ENCODE peak calls at places on chromosomes 2 and 18, in four cellular contexts. One of them, this sample, is unnamed.

GRCh38 chr2:238949710-238950345 is 101.9 kb downstream of the TWIST2 start:
- DNase-seq in astrocyte: no peak
- DNase-seq in CD8-positive, alpha-beta T cell: peak; percentile 8
- DNase-seq in choroid plexus epithelial cell: no peak
- DNase-seq in this sample: no peak

GRCh38 chr2:107374261-107374660 is 452.4 kb upstream of the RGPD4 start:
- DNase-seq in astrocyte: no peak
- DNase-seq in CD8-positive, alpha-beta T cell: no peak
- DNase-seq in choroid plexus epithelial cell: no peak
- DNase-seq in this sample: no peak

GRCh38 chr18:46148810-46149209 is 44.6 kb downstream of the HAUS1 start:
- DNase-seq in astrocyte: peak; percentile 23
- DNase-seq in CD8-positive, alpha-beta T cell: peak; percentile 42
- DNase-seq in choroid plexus epithelial cell: peak; percentile 73
- DNase-seq in this sample: peak; percentile 46

GRCh38 chr2:209331291-209331844 is 92.5 kb upstream of the MAP2 start:
- DNase-seq in astrocyte: peak; percentile 30
- DNase-seq in CD8-positive, alpha-beta T cell: no peak
- DNase-seq in choroid plexus epithelial cell: peak; percentile 75
- DNase-seq in this sample: no peak

GRCh38 chr2:158395166-158395565 is 61.4 kb downstream of the CCDC148 start:
- DNase-seq in astrocyte: peak; percentile 38
- DNase-seq in CD8-positive, alpha-beta T cell: no peak
- DNase-seq in choroid plexus epithelial cell: peak; percentile 9
- DNase-seq in this sample: no peak

GRCh38 chr2:179239194-179239593 is 25.4 kb downstream of the SESTD1 start:
- DNase-seq in astrocyte: peak; percentile 43
- DNase-seq in CD8-positive, alpha-beta T cell: no peak
- DNase-seq in choroid plexus epithelial cell: peak; percentile 48
- DNase-seq in this sample: no peak

GRCh38 chr2:161426788-161427412 is 10.8 kb downstream of the TBR1 start:
- DNase-seq in astrocyte: no peak
- DNase-seq in CD8-positive, alpha-beta T cell: no peak
- DNase-seq in choroid plexus epithelial cell: peak; percentile 54
- DNase-seq in this sample: no peak

GRCh38 chr18:50636366-50637057 is 76.6 kb downstream of the MAPK4 start:
- DNase-seq in astrocyte: no peak
- DNase-seq in CD8-positive, alpha-beta T cell: no peak
- DNase-seq in choroid plexus epithelial cell: no peak
- DNase-seq in this sample: no peak

GRCh38 chr2:70328921-70329561 is 27.2 kb upstream of the FAM136A start:
- DNase-seq in astrocyte: peak; percentile 20
- DNase-seq in CD8-positive, alpha-beta T cell: no peak
- DNase-seq in choroid plexus epithelial cell: no peak
- DNase-seq in this sample: no peak

GRCh38 chr2:157782057-157782845 is 93.9 kb downstream of the ACVR1 start:
- DNase-seq in astrocyte: peak; percentile 36
- DNase-seq in CD8-positive, alpha-beta T cell: no peak
- DNase-seq in choroid plexus epithelial cell: peak; percentile 55
- DNase-seq in this sample: no peak

GRCh38 chr2:239832101-239832994 is 192.8 kb downstream of the NDUFA10 start:
- DNase-seq in astrocyte: no peak
- DNase-seq in CD8-positive, alpha-beta T cell: peak; percentile 4
- DNase-seq in choroid plexus epithelial cell: no peak
- DNase-seq in this sample: no peak

GRCh38 chr2:216498418-216499413 is at the start of gene RPL37A:
- DNase-seq in astrocyte: peak; percentile 93
- DNase-seq in CD8-positive, alpha-beta T cell: peak; percentile 87
- DNase-seq in choroid plexus epithelial cell: peak; percentile 98
- DNase-seq in this sample: peak; percentile 92

GRCh38 chr2:174553811-174554493 is 43.7 kb downstream of the WIPF1 start:
- DNase-seq in astrocyte: no peak
- DNase-seq in CD8-positive, alpha-beta T cell: peak; percentile 32
- DNase-seq in choroid plexus epithelial cell: no peak
- DNase-seq in this sample: no peak

GRCh38 chr2:73920577-73921545 is 5.8 kb upstream of the DGUOK start:
- DNase-seq in astrocyte: no peak
- DNase-seq in CD8-positive, alpha-beta T cell: peak; percentile 21
- DNase-seq in choroid plexus epithelial cell: peak; percentile 26
- DNase-seq in this sample: peak; percentile 76

GRCh38 chr18:70700496-70700895 is 411.7 kb downstream of the SOCS6 start:
- DNase-seq in astrocyte: no peak
- DNase-seq in CD8-positive, alpha-beta T cell: no peak
- DNase-seq in choroid plexus epithelial cell: no peak
- DNase-seq in this sample: no peak

GRCh38 chr2:31270871-31271270 is 36.9 kb downstream of the EHD3 start:
- DNase-seq in astrocyte: no peak
- DNase-seq in CD8-positive, alpha-beta T cell: no peak
- DNase-seq in choroid plexus epithelial cell: no peak
- DNase-seq in this sample: no peak

GRCh38 chr2:216553093-216553478 is 54.4 kb downstream of the RPL37A start:
- DNase-seq in astrocyte: peak; percentile 53
- DNase-seq in CD8-positive, alpha-beta T cell: no peak
- DNase-seq in choroid plexus epithelial cell: peak; percentile 55
- DNase-seq in this sample: no peak

DNA sequence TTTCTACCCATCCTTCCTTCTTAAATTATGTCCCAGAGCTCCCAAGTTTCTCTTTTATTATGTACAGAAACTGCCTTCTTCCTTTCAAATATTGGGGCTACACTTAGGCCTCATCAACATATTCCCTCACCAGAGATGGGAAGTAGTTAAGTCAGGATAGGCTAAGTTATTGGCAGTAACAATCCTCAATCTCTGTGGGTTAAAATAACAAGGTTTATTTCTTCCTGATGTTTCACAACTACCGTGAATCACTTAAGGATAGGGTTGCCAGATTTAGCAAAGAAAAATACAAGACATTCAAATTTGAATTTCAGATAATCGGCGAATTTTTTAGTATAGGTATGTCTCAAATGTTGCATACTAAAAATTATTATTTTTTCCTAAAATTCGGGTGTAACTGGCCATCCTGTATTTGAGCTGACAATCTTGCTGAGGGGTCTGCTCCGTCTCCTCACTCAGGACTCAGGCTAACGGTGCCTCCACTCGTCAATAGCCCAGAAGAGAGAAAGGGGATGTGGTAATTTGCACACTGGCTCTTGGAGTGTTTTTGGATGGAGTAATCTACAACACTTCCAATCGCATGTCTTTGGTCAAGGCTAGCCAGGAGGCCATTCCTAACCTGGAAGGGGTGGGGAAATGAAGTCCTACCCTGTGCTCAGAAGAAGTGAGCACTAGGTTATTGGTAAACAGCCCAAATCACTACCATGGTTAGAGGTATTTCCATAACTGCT is 91.7 kb downstream of the ACTR3 start:
- DNase-seq in astrocyte: peak; percentile 37
- DNase-seq in CD8-positive, alpha-beta T cell: no peak
- DNase-seq in choroid plexus epithelial cell: peak; percentile 61
- DNase-seq in this sample: no peak
- TF ChIP-seq CTCF in astrocyte: no peak
- TF ChIP-seq CTCF in CD8-positive, alpha-beta T cell: no peak
- TF ChIP-seq CTCF in choroid plexus epithelial cell: no peak
- TF ChIP-seq CTCF in this sample: no peak

DNA sequence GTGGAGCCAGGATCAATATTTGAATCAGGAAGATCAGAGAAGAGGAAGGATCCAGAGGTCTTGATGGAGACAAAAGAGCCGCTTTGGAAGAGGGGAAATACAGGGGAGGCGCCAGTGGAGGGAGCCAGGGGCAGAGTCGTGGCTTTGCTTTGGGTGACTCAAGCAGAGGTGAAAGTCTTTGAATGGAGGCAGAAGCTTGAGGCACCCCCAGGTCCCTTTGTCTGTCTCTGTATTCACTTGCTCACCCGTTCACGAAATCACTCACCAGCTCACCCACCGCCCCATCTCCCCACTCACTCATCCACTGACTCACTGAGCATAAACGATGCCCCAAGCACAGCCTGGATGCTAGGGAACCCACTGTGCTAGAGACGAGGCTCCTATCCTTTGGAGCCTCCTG is 134.1 kb downstream of the ACOXL start:
- DNase-seq in astrocyte: no peak
- DNase-seq in CD8-positive, alpha-beta T cell: no peak
- DNase-seq in choroid plexus epithelial cell: no peak
- DNase-seq in this sample: no peak
- TF ChIP-seq CTCF in astrocyte: no peak
- TF ChIP-seq CTCF in CD8-positive, alpha-beta T cell: no peak
- TF ChIP-seq CTCF in choroid plexus epithelial cell: no peak
- TF ChIP-seq CTCF in this sample: no peak

DNA sequence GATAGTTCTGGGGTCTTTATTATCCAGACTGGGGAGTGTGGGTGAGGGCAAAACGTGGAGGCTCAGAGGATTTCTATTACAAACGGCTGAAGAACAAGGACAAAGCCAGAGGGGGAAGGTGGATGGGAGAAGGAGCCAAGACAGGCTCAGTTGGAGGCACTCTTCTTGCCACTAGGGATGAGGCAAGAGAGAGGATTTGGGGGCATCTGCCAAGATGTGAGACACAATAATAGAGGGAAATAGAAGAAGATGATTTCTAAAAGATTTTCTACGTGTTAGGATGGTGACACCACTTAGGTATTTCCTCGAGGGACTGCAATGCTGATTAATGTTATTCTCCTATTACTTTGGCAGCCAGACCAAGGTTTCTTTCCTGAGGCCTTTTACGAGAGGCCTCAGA is 71.8 kb downstream of the APOB start:
- DNase-seq in astrocyte: no peak
- DNase-seq in CD8-positive, alpha-beta T cell: no peak
- DNase-seq in choroid plexus epithelial cell: no peak
- DNase-seq in this sample: no peak
- TF ChIP-seq CTCF in astrocyte: no peak
- TF ChIP-seq CTCF in CD8-positive, alpha-beta T cell: no peak
- TF ChIP-seq CTCF in choroid plexus epithelial cell: no peak
- TF ChIP-seq CTCF in this sample: no peak

GRCh38 chr2:232309592-232309991 is 69.0 kb upstream of the ALPP start:
- DNase-seq in astrocyte: no peak
- DNase-seq in CD8-positive, alpha-beta T cell: no peak
- DNase-seq in choroid plexus epithelial cell: no peak
- DNase-seq in this sample: no peak
- TF ChIP-seq CTCF in astrocyte: no peak
- TF ChIP-seq CTCF in CD8-positive, alpha-beta T cell: no peak
- TF ChIP-seq CTCF in choroid plexus epithelial cell: no peak
- TF ChIP-seq CTCF in this sample: no peak

GRCh38 chr2:36540986-36541750 is 56.8 kb downstream of the FEZ2 start:
- DNase-seq in astrocyte: no peak
- DNase-seq in CD8-positive, alpha-beta T cell: no peak
- DNase-seq in choroid plexus epithelial cell: no peak
- DNase-seq in this sample: no peak

GRCh38 chr2:36547906-36548305 is 50.1 kb downstream of the FEZ2 start:
- DNase-seq in astrocyte: no peak
- DNase-seq in CD8-positive, alpha-beta T cell: no peak
- DNase-seq in choroid plexus epithelial cell: no peak
- DNase-seq in this sample: no peak

GRCh38 chr2:36545871-36546416 is 52.0 kb downstream of the FEZ2 start:
- DNase-seq in astrocyte: no peak
- DNase-seq in CD8-positive, alpha-beta T cell: no peak
- DNase-seq in choroid plexus epithelial cell: no peak
- DNase-seq in this sample: no peak

GRCh38 chr2:36541891-36542595 is 55.9 kb downstream of the FEZ2 start:
- DNase-seq in astrocyte: no peak
- DNase-seq in CD8-positive, alpha-beta T cell: no peak
- DNase-seq in choroid plexus epithelial cell: no peak
- DNase-seq in this sample: no peak

DNA sequence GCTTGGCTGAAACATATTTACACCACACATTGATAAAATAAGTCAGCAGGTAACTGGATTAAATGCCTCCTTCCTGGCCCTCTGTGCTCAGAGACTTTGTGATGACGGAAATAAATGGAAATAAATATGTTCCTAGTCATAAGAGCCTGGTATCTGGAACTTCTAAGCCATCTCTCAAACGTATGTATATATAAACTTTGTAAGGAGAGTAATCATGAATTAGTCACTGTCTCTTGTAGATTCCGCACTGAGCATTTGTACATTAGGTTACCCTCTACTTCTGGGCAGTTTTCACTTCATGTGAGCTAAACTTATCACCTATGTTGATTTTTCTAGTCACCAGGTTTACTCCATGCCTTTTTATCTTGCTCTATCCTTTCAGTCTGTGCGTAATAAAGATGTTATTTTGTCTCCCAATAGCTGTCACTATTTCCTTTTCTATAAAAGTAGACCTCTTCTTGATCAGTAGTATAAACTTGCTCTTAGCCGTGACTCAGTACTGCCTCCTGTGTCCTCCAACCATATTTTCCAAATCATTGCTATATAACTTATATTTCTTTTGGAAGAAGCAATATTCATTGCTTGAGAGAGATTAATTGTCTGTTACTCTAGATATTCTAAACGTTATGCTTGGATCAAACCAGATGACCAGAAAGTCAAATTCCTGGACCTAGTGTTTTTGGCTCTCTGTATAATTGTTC is 53.2 kb downstream of the FEZ2 start:
- DNase-seq in astrocyte: no peak
- DNase-seq in CD8-positive, alpha-beta T cell: no peak
- DNase-seq in choroid plexus epithelial cell: peak; percentile 52
- DNase-seq in this sample: no peak
- TF ChIP-seq CTCF in astrocyte: peak; percentile 27
- TF ChIP-seq CTCF in CD8-positive, alpha-beta T cell: no peak
- TF ChIP-seq CTCF in choroid plexus epithelial cell: peak; percentile 61
- TF ChIP-seq CTCF in this sample: peak; percentile 25

GRCh38 chr2:118190365-118190916 is 102.2 kb downstream of the INSIG2 start:
- DNase-seq in astrocyte: no peak
- DNase-seq in CD8-positive, alpha-beta T cell: no peak
- DNase-seq in choroid plexus epithelial cell: no peak
- DNase-seq in this sample: no peak

GRCh38 chr2:118186858-118187254 is 98.6 kb downstream of the INSIG2 start:
- DNase-seq in astrocyte: no peak
- DNase-seq in CD8-positive, alpha-beta T cell: no peak
- DNase-seq in choroid plexus epithelial cell: no peak
- DNase-seq in this sample: no peak

GRCh38 chr2:118186110-118186857 is 98.0 kb downstream of the INSIG2 start:
- DNase-seq in astrocyte: peak; percentile 70
- DNase-seq in CD8-positive, alpha-beta T cell: peak; percentile 84
- DNase-seq in choroid plexus epithelial cell: peak; percentile 90
- DNase-seq in this sample: peak; percentile 90

GRCh38 chr2:118185210-118186109 is 97.2 kb downstream of the INSIG2 start:
- DNase-seq in astrocyte: peak; percentile 21
- DNase-seq in CD8-positive, alpha-beta T cell: peak; percentile 44
- DNase-seq in choroid plexus epithelial cell: peak; percentile 25
- DNase-seq in this sample: peak; percentile 70
- TF ChIP-seq CTCF in astrocyte: no peak
- TF ChIP-seq CTCF in CD8-positive, alpha-beta T cell: no peak
- TF ChIP-seq CTCF in choroid plexus epithelial cell: no peak
- TF ChIP-seq CTCF in this sample: no peak

DNA sequence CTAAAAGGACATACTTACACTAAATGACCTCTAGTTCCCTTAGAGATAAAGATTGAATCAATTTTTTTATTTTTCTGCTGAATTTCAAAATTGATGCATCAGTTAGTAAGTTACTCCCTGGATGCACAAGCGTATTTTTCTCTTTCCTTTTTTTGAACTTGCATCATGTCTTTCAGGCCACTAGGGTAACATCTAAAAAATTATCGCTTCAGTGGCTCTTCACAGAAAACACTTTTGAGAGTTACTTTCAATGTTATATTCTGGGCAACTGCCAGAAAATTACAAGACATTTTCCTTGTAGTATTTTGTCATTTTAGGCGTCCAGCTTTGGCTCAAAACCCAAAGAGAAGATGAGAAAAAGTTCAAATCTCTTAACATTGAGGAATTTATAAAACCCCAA is 59.8 kb downstream of the DSEL start:
- DNase-seq in astrocyte: no peak
- DNase-seq in CD8-positive, alpha-beta T cell: no peak
- DNase-seq in choroid plexus epithelial cell: peak; percentile 29
- DNase-seq in this sample: no peak
- TF ChIP-seq CTCF in astrocyte: no peak
- TF ChIP-seq CTCF in CD8-positive, alpha-beta T cell: no peak
- TF ChIP-seq CTCF in choroid plexus epithelial cell: peak; percentile 38
- TF ChIP-seq CTCF in this sample: peak; percentile 52

This sample was measured in glutamatergic neuron.